ENCODE peak calls at places on chromosomes 4 and X, in seven cellular contexts. V, E, N, Q, P, F and A are unnamed samples.

GRCh38 chr4:176575141-176575731 is 217.5 kb downstream of the VEGFC start:
- DNase-seq in V (no peak), E (no peak), N (no peak), Q (no peak), P (no peak), F (no peak), A (no peak)

GRCh38 chr4:70838400-70838971 is 1.2 kb downstream of the GRSF1 start:
- DNase-seq in V (no peak), E (no peak), N (no peak), Q (peak; percentile 34), P (no peak), F (no peak), A (no peak)

GRCh38 chr4:11765849-11766453 is 337.3 kb upstream of the HS3ST1 start:
- DNase-seq in V (no peak), E (no peak), N (no peak), Q (peak; percentile 45), P (peak; percentile 2), F (no peak), A (no peak)

GRCh38 chr4:24394041-24394440 is 190.3 kb downstream of the DHX15 start:
- DNase-seq in V (no peak), E (no peak), N (no peak), Q (peak; percentile 88), P (peak; percentile 81), F (no peak), A (no peak)

GRCh38 chr4:7769936-7770674 is 169.6 kb downstream of the AFAP1 start:
- DNase-seq in V (no peak), E (peak; percentile 48), N (no peak), Q (peak; percentile 36), P (no peak), F (no peak), A (no peak)

GRCh38 chr4:112189754-112190153 is 41.8 kb upstream of the AP1AR start:
- DNase-seq in V (no peak), E (no peak), N (no peak), Q (no peak), P (no peak), F (no peak), A (no peak)

GRCh38 chrX:130575831-130576404 is 174.1 kb downstream of the RBMX2 start:
- DNase-seq in V (no peak), E (no peak), N (no peak), Q (peak; percentile 49), P (peak; percentile 14), F (no peak), A (no peak)

GRCh38 chrX:131405497-131405896 is 116.4 kb upstream of the IGSF1 start:
- DNase-seq in V (no peak), E (no peak), N (no peak), Q (no peak), P (no peak), F (no peak), A (no peak)

GRCh38 chr4:121096174-121096573 is 23.8 kb upstream of the NDNF start:
- DNase-seq in V (no peak), E (no peak), N (no peak), Q (no peak), P (no peak), F (no peak), A (no peak)

GRCh38 chr4:122689972-122690371 is 42.5 kb upstream of the BBS12 start:
- DNase-seq in V (no peak), E (no peak), N (no peak), Q (no peak), P (no peak), F (no peak), A (no peak)

GRCh38 chrX:108945883-108946523 is 209.6 kb upstream of the IRS4 start:
- DNase-seq in V (no peak), E (no peak), N (no peak), Q (no peak), P (no peak), F (no peak), A (no peak)

GRCh38 chrX:96394566-96394965 is 290.1 kb upstream of the DIAPH2 start:
- DNase-seq in V (no peak), E (no peak), N (no peak), Q (no peak), P (no peak), F (no peak), A (no peak)

GRCh38 chrX:3232262-3232950 is 114.0 kb downstream of the MXRA5 start:
- DNase-seq in V (no peak), E (no peak), N (no peak), Q (no peak), P (no peak), F (no peak), A (no peak)

GRCh38 chrX:53659039-53659438 is 27.5 kb downstream of the HUWE1 start:
- DNase-seq in V (no peak), E (no peak), N (no peak), Q (no peak), P (no peak), F (no peak), A (no peak)

GRCh38 chrX:150063138-150063518 is 124.8 kb upstream of the EOLA2 start:
- DNase-seq in V (no peak), E (no peak), N (no peak), Q (no peak), P (no peak), F (no peak), A (no peak)